ENCODE peak calls at places on chromosomes 5 and 9, in seven cellular contexts. V is psoas muscle, G is RCC 7860, J is retinal pigment epithelial cell, I is progenitor cell of endocrine pancreas, T is left colon, W is caudate nucleus. L is an unnamed sample.

GRCh38 chr5:128378196-128378595 is 159.8 kb downstream of the FBN2 start:
- DNase-seq in V (no peak), I (no peak), T (no peak), J (no peak), G (no peak), W (no peak), L (no peak)

GRCh38 chr9:137709411-137710101 is 90.8 kb downstream of the EHMT1 start:
- DNase-seq in V (no peak), W (no peak), J (no peak), I (no peak), G (no peak), T (no peak), L (no peak)

GRCh38 chr9:134928796-134929559 is 11.3 kb upstream of the FCN1 start:
- DNase-seq in I (no peak), W (no peak), G (no peak), T (peak; percentile 51), V (peak; percentile 67), J (no peak), L (no peak)

GRCh38 chr5:68494771-68495170 is 279.2 kb downstream of the PIK3R1 start:
- DNase-seq in V (no peak), G (no peak), W (no peak), J (peak; percentile 18), T (no peak), I (no peak), L (no peak)

GRCh38 chr9:16275795-16276624 is 594.5 kb downstream of the BNC2 start:
- DNase-seq in W (peak; percentile 31), G (no peak), T (peak; percentile 34), J (peak; percentile 34), V (no peak), I (no peak), L (no peak)

GRCh38 chr5:57097526-57097925 is 76.3 kb upstream of the GPBP1 start:
- DNase-seq in V (no peak), T (no peak), W (no peak), I (no peak), G (no peak), J (no peak), L (no peak)

GRCh38 chr9:22595805-22596204 is 149.2 kb downstream of the DMRTA1 start:
- DNase-seq in G (no peak), J (no peak), W (no peak), V (no peak), T (no peak), I (no peak), L (no peak)

GRCh38 chr5:77239126-77239741 is 28.8 kb downstream of the PDE8B start:
- DNase-seq in V (no peak), T (no peak), J (no peak), G (no peak), I (no peak), W (no peak), L (no peak)

GRCh38 chr5:65916636-65917035 is 9.7 kb upstream of the ERBIN start:
- DNase-seq in G (no peak), J (no peak), I (no peak), W (no peak), T (no peak), V (no peak), L (no peak)

L was measured in AG20443.